ENCODE peak calls at places on chromosome 13, in six cellular contexts. One of them, this sample, is unnamed.
A peak's percentile ranks its signal among the peaks of the same experiment; 100 is the strongest.

GRCh38 chr13:39510296-39510695 is 92.7 kb downstream of the LHFPL6 start:
- DNase-seq in omental fat pad: no peak
- DNase-seq in choroid plexus epithelial cell: no peak
- DNase-seq in upper lobe of right lung: no peak
- DNase-seq in CD8-positive, alpha-beta T cell: no peak
- DNase-seq in neural progenitor cell: no peak
- DNase-seq in this sample: no peak

GRCh38 chr13:70817571-70817970 is 709.3 kb upstream of the KLHL1 start:
- DNase-seq in omental fat pad: no peak
- DNase-seq in choroid plexus epithelial cell: peak; percentile 18
- DNase-seq in upper lobe of right lung: no peak
- DNase-seq in CD8-positive, alpha-beta T cell: no peak
- DNase-seq in neural progenitor cell: no peak
- DNase-seq in this sample: no peak

GRCh38 chr13:33543089-33543459 is 257.5 kb upstream of the STARD13 start:
- DNase-seq in omental fat pad: no peak
- DNase-seq in choroid plexus epithelial cell: no peak
- DNase-seq in upper lobe of right lung: no peak
- DNase-seq in CD8-positive, alpha-beta T cell: no peak
- DNase-seq in neural progenitor cell: no peak
- DNase-seq in this sample: no peak

GRCh38 chr13:59444210-59444857 is 719.4 kb downstream of the DIAPH3 start:
- DNase-seq in omental fat pad: no peak
- DNase-seq in choroid plexus epithelial cell: no peak
- DNase-seq in upper lobe of right lung: no peak
- DNase-seq in CD8-positive, alpha-beta T cell: no peak
- DNase-seq in neural progenitor cell: no peak
- DNase-seq in this sample: no peak

GRCh38 chr13:106105153-106105552 is 430.3 kb downstream of the EFNB2 start:
- DNase-seq in omental fat pad: no peak
- DNase-seq in choroid plexus epithelial cell: no peak
- DNase-seq in upper lobe of right lung: no peak
- DNase-seq in CD8-positive, alpha-beta T cell: no peak
- DNase-seq in neural progenitor cell: no peak
- DNase-seq in this sample: no peak

GRCh38 chr13:46106839-46107371 is 2.1 kb upstream of the CPB2 start:
- DNase-seq in omental fat pad: no peak
- DNase-seq in choroid plexus epithelial cell: no peak
- DNase-seq in upper lobe of right lung: no peak
- DNase-seq in CD8-positive, alpha-beta T cell: no peak
- DNase-seq in neural progenitor cell: no peak
- DNase-seq in this sample: no peak

GRCh38 chr13:60016229-60016628 is 147.5 kb downstream of the DIAPH3 start:
- DNase-seq in omental fat pad: no peak
- DNase-seq in choroid plexus epithelial cell: no peak
- DNase-seq in upper lobe of right lung: no peak
- DNase-seq in CD8-positive, alpha-beta T cell: no peak
- DNase-seq in neural progenitor cell: no peak
- DNase-seq in this sample: no peak

GRCh38 chr13:34076943-34077703 is 259.2 kb downstream of the RFC3 start:
- DNase-seq in omental fat pad: no peak
- DNase-seq in choroid plexus epithelial cell: peak; percentile 53
- DNase-seq in upper lobe of right lung: no peak
- DNase-seq in CD8-positive, alpha-beta T cell: no peak
- DNase-seq in neural progenitor cell: peak; percentile 3
- DNase-seq in this sample: no peak

GRCh38 chr13:112638919-112639318 is 50.9 kb upstream of the ATP11A start:
- DNase-seq in omental fat pad: no peak
- DNase-seq in choroid plexus epithelial cell: no peak
- DNase-seq in upper lobe of right lung: peak; percentile 46
- DNase-seq in CD8-positive, alpha-beta T cell: no peak
- DNase-seq in neural progenitor cell: no peak
- DNase-seq in this sample: no peak

GRCh38 chr13:88932950-88933349 is 1261.8 kb downstream of the SLITRK5 start:
- DNase-seq in omental fat pad: no peak
- DNase-seq in choroid plexus epithelial cell: no peak
- DNase-seq in upper lobe of right lung: no peak
- DNase-seq in CD8-positive, alpha-beta T cell: no peak
- DNase-seq in neural progenitor cell: no peak
- DNase-seq in this sample: no peak

GRCh38 chr13:60591348-60591747 is 194.3 kb downstream of the TDRD3 start:
- DNase-seq in omental fat pad: no peak
- DNase-seq in choroid plexus epithelial cell: peak; percentile 42
- DNase-seq in upper lobe of right lung: no peak
- DNase-seq in CD8-positive, alpha-beta T cell: no peak
- DNase-seq in neural progenitor cell: no peak
- DNase-seq in this sample: no peak

GRCh38 chr13:112204881-112205327 is 138.0 kb downstream of the SOX1 start:
- DNase-seq in omental fat pad: no peak
- DNase-seq in choroid plexus epithelial cell: no peak
- DNase-seq in upper lobe of right lung: no peak
- DNase-seq in CD8-positive, alpha-beta T cell: no peak
- DNase-seq in neural progenitor cell: peak; percentile 84
- DNase-seq in this sample: no peak

GRCh38 chr13:35699805-35700204 is 223.3 kb upstream of the MAB21L1 start:
- DNase-seq in omental fat pad: no peak
- DNase-seq in choroid plexus epithelial cell: peak; percentile 23
- DNase-seq in upper lobe of right lung: no peak
- DNase-seq in CD8-positive, alpha-beta T cell: no peak
- DNase-seq in neural progenitor cell: no peak
- DNase-seq in this sample: no peak

GRCh38 chr13:41137951-41138350 is 5.3 kb upstream of the KBTBD6 start:
- DNase-seq in omental fat pad: no peak
- DNase-seq in choroid plexus epithelial cell: peak; percentile 48
- DNase-seq in upper lobe of right lung: no peak
- DNase-seq in CD8-positive, alpha-beta T cell: no peak
- DNase-seq in neural progenitor cell: no peak
- DNase-seq in this sample: no peak

GRCh38 chr13:68261105-68261504 is 1031.0 kb upstream of the PCDH9 start:
- DNase-seq in omental fat pad: no peak
- DNase-seq in choroid plexus epithelial cell: no peak
- DNase-seq in upper lobe of right lung: no peak
- DNase-seq in CD8-positive, alpha-beta T cell: no peak
- DNase-seq in neural progenitor cell: peak; percentile 16
- DNase-seq in this sample: no peak
- TF ChIP-seq CTCF in omental fat pad: no peak
- TF ChIP-seq CTCF in choroid plexus epithelial cell: no peak
- TF ChIP-seq CTCF in upper lobe of right lung: no peak
- TF ChIP-seq CTCF in CD8-positive, alpha-beta T cell: no peak
- TF ChIP-seq CTCF in neural progenitor cell: peak; percentile 38
- TF ChIP-seq CTCF in this sample: no peak

DNA sequence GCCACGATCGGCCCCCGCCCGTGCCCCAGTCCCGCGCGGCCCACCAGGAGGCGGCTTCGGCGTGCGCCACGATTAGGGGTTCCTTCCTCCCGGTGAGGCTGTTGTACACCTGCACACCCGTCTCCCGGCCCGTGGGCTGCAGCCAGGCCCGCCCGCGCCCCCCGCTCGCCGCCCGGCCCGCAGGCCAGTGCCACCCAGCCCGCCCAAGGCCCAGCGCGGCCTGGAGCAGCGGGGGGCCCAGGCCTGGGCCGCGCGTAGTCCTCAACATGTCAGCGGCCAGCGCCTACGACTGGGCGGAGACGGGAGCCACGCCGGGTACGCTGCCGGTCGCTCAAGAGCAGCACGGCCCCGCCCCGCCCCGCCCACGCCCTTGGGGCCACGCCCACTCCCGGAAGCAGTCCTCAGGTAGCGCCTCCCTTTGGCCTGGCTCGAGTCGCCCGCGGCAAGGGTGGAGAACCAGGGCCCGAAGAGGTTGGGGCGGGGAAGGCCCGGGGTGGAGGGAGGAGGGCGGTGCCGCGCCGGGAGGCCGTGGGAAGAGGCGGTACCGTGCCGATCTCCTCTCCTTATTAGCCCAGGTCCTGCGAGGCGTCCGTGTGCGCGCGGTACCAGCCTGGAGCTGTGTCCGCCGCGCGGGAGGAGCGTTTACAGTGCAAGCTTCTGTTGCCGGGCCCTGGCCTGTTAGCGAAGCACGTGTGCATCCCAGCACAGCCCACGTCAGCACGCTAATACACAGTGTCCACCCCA is at the start of gene CARS2:
- DNase-seq in omental fat pad: peak; percentile 87
- DNase-seq in choroid plexus epithelial cell: peak; percentile 98
- DNase-seq in upper lobe of right lung: peak; percentile 99
- DNase-seq in CD8-positive, alpha-beta T cell: peak; percentile 87
- DNase-seq in neural progenitor cell: peak; percentile 97
- DNase-seq in this sample: peak; percentile 95
- TF ChIP-seq CTCF in omental fat pad: no peak
- TF ChIP-seq CTCF in choroid plexus epithelial cell: peak; percentile 16
- TF ChIP-seq CTCF in upper lobe of right lung: no peak
- TF ChIP-seq CTCF in CD8-positive, alpha-beta T cell: peak; percentile 32
- TF ChIP-seq CTCF in neural progenitor cell: no peak
- TF ChIP-seq CTCF in this sample: peak; percentile 20

DNA sequence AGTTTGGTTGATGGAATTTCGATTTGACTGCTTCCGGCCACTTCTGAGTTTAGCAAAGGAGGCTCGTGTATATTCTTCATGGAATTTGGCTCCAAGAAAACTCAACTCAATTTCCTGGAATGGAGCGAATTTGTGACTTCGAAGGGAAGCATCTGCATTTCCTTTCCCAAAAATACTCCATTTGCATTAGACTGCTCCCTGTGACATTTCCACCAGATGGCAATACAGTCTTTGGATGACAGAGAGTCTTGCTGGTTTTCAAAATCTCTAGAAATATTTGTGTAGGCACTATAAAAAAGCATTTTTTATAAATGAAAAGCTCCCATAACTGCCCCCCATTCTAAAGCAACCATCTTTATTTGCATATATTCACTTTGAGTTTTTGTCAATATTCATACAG is 4.1 kb downstream of the C1QTNF9 start:
- DNase-seq in omental fat pad: no peak
- DNase-seq in choroid plexus epithelial cell: no peak
- DNase-seq in upper lobe of right lung: no peak
- DNase-seq in CD8-positive, alpha-beta T cell: no peak
- DNase-seq in neural progenitor cell: no peak
- DNase-seq in this sample: no peak
- TF ChIP-seq CTCF in omental fat pad: no peak
- TF ChIP-seq CTCF in choroid plexus epithelial cell: peak; percentile 51
- TF ChIP-seq CTCF in upper lobe of right lung: peak; percentile 32
- TF ChIP-seq CTCF in CD8-positive, alpha-beta T cell: no peak
- TF ChIP-seq CTCF in neural progenitor cell: peak; percentile 26
- TF ChIP-seq CTCF in this sample: peak; percentile 49

GRCh38 chr13:63291701-63292100 is 1876.1 kb upstream of the PCDH20 start:
- DNase-seq in omental fat pad: no peak
- DNase-seq in choroid plexus epithelial cell: no peak
- DNase-seq in upper lobe of right lung: no peak
- DNase-seq in CD8-positive, alpha-beta T cell: no peak
- DNase-seq in neural progenitor cell: no peak
- DNase-seq in this sample: no peak

GRCh38 chr13:63299995-63300394 is 1884.3 kb upstream of the PCDH20 start:
- DNase-seq in omental fat pad: no peak
- DNase-seq in choroid plexus epithelial cell: peak; percentile 42
- DNase-seq in upper lobe of right lung: no peak
- DNase-seq in CD8-positive, alpha-beta T cell: no peak
- DNase-seq in neural progenitor cell: peak; percentile 66
- DNase-seq in this sample: no peak

GRCh38 chr13:63297162-63297561 is 1881.5 kb upstream of the PCDH20 start:
- DNase-seq in omental fat pad: no peak
- DNase-seq in choroid plexus epithelial cell: no peak
- DNase-seq in upper lobe of right lung: no peak
- DNase-seq in CD8-positive, alpha-beta T cell: no peak
- DNase-seq in neural progenitor cell: no peak
- DNase-seq in this sample: no peak
- TF ChIP-seq CTCF in omental fat pad: no peak
- TF ChIP-seq CTCF in choroid plexus epithelial cell: no peak
- TF ChIP-seq CTCF in upper lobe of right lung: no peak
- TF ChIP-seq CTCF in CD8-positive, alpha-beta T cell: no peak
- TF ChIP-seq CTCF in neural progenitor cell: no peak
- TF ChIP-seq CTCF in this sample: no peak

This sample was measured in type B pancreatic cell.